ENCODE peak calls at places on chromosomes 5 and 9, in six cellular contexts. B, L, R, Z, T and J are unnamed samples. For H3K4me1, the result is how much of the 10 kb centered on the place peaks cover.

GRCh38 chr5:163821142-163821541 is 315.7 kb downstream of the MAT2B start:
- DNase-seq in B (no peak), L (no peak), R (no peak), Z (no peak), T (no peak), J (no peak)

GRCh38 chr5:1378866-1379659 is 34.2 kb upstream of the CLPTM1L start:
- DNase-seq in B (no peak), L (no peak), R (no peak), Z (no peak), T (no peak), J (no peak)

GRCh38 chr5:170221319-170221718 is 11.5 kb upstream of the C5orf58 start:
- DNase-seq in B (peak), L (no peak), R (no peak), Z (no peak), T (no peak), J (no peak)

GRCh38 chr9:132099741-132100407 is 20.2 kb upstream of the MED27 start:
- DNase-seq in B (no peak), L (no peak), R (no peak), Z (no peak), T (no peak), J (peak)

GRCh38 chr9:95516736-95517558 is at the start of gene PTCH1:
- DNase-seq in B (peak), L (no peak), R (peak), Z (no peak), T (peak), J (peak)

GRCh38 chr5:58188287-58188651 is 271.6 kb downstream of the PLK2 start:
- DNase-seq in B (peak), L (peak), R (peak), Z (no peak), T (no peak), J (peak)

GRCh38 chr9:107243757-107244156 is 39.3 kb upstream of the RAD23B start:
- DNase-seq in B (peak), L (peak), R (peak), Z (no peak), T (no peak), J (peak)

GRCh38 chr5:151126199-151126645 is 31.4 kb downstream of the ANXA6 start:
- DNase-seq in B (peak), L (peak), R (peak), Z (no peak), T (peak), J (peak)

GRCh38 chr5:33793836-33794549 is 97.8 kb downstream of the ADAMTS12 start:
- DNase-seq in B (no peak), L (no peak), R (no peak), Z (no peak), T (no peak), J (no peak)

GRCh38 chr5:74075496-74075895 is 449.5 kb downstream of the ARHGEF28 start:
- DNase-seq in B (no peak), L (no peak), R (no peak), Z (no peak), T (no peak), J (no peak)

GRCh38 chr5:97078958-97079357 is 63.5 kb downstream of the LIX1 start:
- DNase-seq in B (peak), L (no peak), R (peak), Z (no peak), T (no peak), J (peak)

GRCh38 chr9:81814404-81814793 is 113.8 kb upstream of the SPATA31D4 start:
- DNase-seq in B (no peak), L (no peak), R (no peak), Z (no peak), T (no peak), J (no peak)

GRCh38 chr9:105070176-105070575 is 142.2 kb upstream of the ABCA1 start:
- DNase-seq in B (no peak), L (no peak), R (no peak), Z (no peak), T (no peak), J (no peak)

GRCh38 chr9:110769667-110770066 is 101.1 kb downstream of the MUSK start:
- DNase-seq in B (peak), L (no peak), R (peak), Z (no peak), T (no peak), J (no peak)

GRCh38 chr9:107044872-107045271 is 181.9 kb downstream of the ZNF462 start:
- DNase-seq in B (no peak), L (no peak), R (no peak), Z (no peak), T (no peak), J (no peak)

GRCh38 chr9:123081824-123082223 is 48.4 kb downstream of the GPR21 start:
- DNase-seq in B (peak), L (peak), R (peak), Z (no peak), T (no peak), J (peak)

GRCh38 chr5:135691116-135691515 is 112.3 kb upstream of the CXCL14 start:
- DNase-seq in B (no peak), L (no peak), R (no peak), Z (no peak), T (no peak), J (no peak)

GRCh38 chr5:162068412-162068811 is 839 bp downstream of the GABRG2 start:
- DNase-seq in B (no peak), L (no peak), R (peak), Z (no peak), T (no peak), J (peak)

GRCh38 chr9:35675732-35676392 is 2.1 kb downstream of the CA9 start:
- DNase-seq in B (no peak), L (no peak), R (peak), Z (no peak), T (no peak), J (no peak)

GRCh38 chr5:105238561-105238960 is 1676.0 kb upstream of the NUDT12 start:
- DNase-seq in B (peak), L (no peak), R (no peak), Z (no peak), T (no peak), J (no peak)

GRCh38 chr5:383621-384020 is 59.4 kb upstream of the EXOC3 start:
- DNase-seq in B (no peak), L (no peak), R (no peak), Z (no peak), T (no peak), J (no peak)

GRCh38 chr9:122256206-122256605 is 8.4 kb downstream of the RBM18 start:
- DNase-seq in B (no peak), L (no peak), R (no peak), Z (no peak), T (no peak), J (no peak)

GRCh38 chr9:37339945-37340344 is 82.6 kb upstream of the GRHPR start:
- DNase-seq in B (no peak), L (no peak), R (no peak), Z (no peak), T (no peak), J (no peak)

GRCh38 chr5:113519412-113519811 is 5.9 kb downstream of the YTHDC2 start:
- DNase-seq in B (no peak), L (no peak), R (no peak), Z (no peak), T (no peak), J (no peak)

GRCh38 chr5:2266668-2267240 is 384.0 kb upstream of the IRX4 start:
- DNase-seq in B (no peak), L (no peak), R (no peak), Z (no peak), T (no peak), J (no peak)

GRCh38 chr5:157559301-157559700 is 16.3 kb downstream of the ADAM19 start:
- DNase-seq in B (peak), L (no peak), R (peak), Z (no peak), T (no peak), J (peak)

GRCh38 chr9:69898714-69899209 is 78.1 kb downstream of the CFAP95 start:
- DNase-seq in B (peak), L (peak), R (peak), Z (no peak), T (no peak), J (peak)

GRCh38 chr5:45725537-45725936 is 29.4 kb upstream of the HCN1 start:
- DNase-seq in B (no peak), L (no peak), R (no peak), Z (no peak), T (no peak), J (no peak)

GRCh38 chr5:167573274-167574127 is 717.9 kb upstream of the WWC1 start:
- DNase-seq in B (peak), L (no peak), R (peak), Z (no peak), T (no peak), J (peak)

GRCh38 chr5:174735498-174736350 is 11.3 kb downstream of the MSX2 start:
- DNase-seq in B (no peak), L (peak), R (no peak), Z (no peak), T (no peak), J (no peak)

GRCh38 chr5:164578911-164579310 is 1073.5 kb downstream of the MAT2B start:
- DNase-seq in B (no peak), L (no peak), R (no peak), Z (no peak), T (no peak), J (no peak)

GRCh38 chr5:16160706-16161105 is 18.9 kb downstream of the MARCHF11 start:
- DNase-seq in B (peak), L (peak), R (peak), Z (no peak), T (no peak), J (peak)

GRCh38 chr5:129909225-129909624 is 5.0 kb downstream of the CHSY3 start:
- DNase-seq in B (no peak), L (no peak), R (no peak), Z (no peak), T (no peak), J (no peak)

GRCh38 chr9:101398930-101399640 is 434 bp downstream of the ZNF189 start:
- DNase-seq in B (peak), L (no peak), R (peak), Z (peak), T (peak), J (peak)

GRCh38 chr9:101398335-101398929 is at the start of the genes MRPL50 and ZNF189:
- DNase-seq in B (peak), L (peak), R (peak), Z (peak), T (peak), J (peak)

GRCh38 chr9:101397746-101398334 is 578 bp downstream of the MRPL50 start:
- DNase-seq in B (no peak), L (no peak), R (no peak), Z (no peak), T (no peak), J (peak)

GRCh38 chr9:101393135-101393534 is 5.3 kb downstream of the MRPL50 start:
- DNase-seq in B (no peak), L (no peak), R (no peak), Z (no peak), T (no peak), J (no peak)

GRCh38 chr9:101394687-101395086 is 3.7 kb downstream of the MRPL50 start:
- DNase-seq in B (no peak), L (no peak), R (no peak), Z (no peak), T (no peak), J (no peak)
- H3K4me1 ChIP-seq in B (under half), L (under half), R (under half), Z (under half), T (under half), J (under half)

DNA sequence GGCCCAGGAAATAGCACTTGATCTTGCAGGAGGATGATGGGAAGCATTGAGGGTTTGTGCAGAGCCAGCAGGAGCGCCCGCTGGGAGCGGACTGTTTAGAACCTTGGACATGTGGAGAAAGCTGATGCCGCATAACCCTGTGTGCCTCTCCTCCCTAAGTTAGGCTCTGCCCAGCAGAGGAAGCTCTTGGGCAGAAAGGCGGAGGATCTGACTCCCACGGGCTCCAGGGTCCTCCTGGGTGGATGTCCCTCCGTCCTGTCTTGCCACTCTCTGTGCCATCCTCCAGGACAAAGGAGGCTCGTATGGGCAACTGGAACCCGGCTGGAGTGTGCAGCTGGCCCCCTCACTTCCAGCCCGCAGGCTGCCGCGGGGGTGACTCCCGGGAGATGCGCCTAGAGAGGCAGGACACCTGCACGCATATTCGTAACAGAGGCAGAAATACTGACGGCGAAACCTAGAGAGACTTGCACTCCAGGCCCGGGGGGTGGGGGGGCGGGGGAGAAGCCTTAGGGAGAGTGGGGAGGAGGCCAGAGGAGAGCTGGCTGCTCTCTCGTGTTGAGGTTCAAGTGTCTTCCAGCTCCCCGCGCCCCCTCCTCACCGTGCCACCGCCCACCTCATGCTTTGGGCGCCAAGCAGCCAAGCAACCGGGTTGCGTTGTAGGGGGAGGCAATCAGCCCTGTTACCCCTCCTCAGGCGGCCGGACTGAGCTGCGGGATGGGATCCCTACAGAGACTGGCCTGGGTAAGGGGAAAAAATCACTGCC is 5.4 kb upstream of the FOXE1 start:
- DNase-seq in B (no peak), L (no peak), R (no peak), Z (no peak), T (no peak), J (no peak)
- H3K4me3 ChIP-seq in B (no peak), L (no peak), R (peak), Z (no peak), T (no peak), J (no peak)

DNA sequence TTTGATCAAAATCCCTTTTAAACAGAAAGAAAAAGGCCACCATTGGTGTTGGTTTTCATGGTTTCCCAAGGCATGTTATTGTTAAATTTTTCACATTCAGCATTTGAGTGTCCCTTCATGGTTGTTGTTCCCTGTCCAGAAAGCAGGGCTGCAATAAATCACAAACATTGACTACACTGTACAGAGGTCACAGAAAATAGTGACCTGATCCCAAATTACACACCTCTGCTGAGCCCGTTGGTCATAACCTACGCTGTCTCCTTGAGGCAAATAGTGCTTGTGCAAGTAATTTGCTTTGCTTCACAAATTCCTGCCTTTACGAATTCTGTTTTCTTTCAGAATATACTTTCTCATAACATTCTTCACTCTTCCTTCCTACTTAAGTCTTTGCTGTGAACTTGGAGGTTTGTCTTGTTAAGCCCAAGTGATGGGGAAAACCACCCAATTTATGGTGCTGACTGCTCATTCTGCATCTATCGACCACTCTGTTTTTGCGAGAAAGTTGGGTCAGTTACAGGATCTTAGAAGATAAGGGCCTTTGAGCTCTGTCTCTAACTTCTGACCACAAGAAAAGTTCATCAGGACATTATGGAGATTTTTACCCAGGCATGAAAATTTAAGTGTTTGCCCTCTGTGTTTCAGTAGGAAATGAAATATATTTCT is 16.0 kb downstream of the PIK3R1 start:
- DNase-seq in B (no peak), L (no peak), R (no peak), Z (no peak), T (no peak), J (no peak)
- H3K4me1 ChIP-seq in B (under half), L (under half), R (under half), Z (under half), T (half or more), J (under half)

DNA sequence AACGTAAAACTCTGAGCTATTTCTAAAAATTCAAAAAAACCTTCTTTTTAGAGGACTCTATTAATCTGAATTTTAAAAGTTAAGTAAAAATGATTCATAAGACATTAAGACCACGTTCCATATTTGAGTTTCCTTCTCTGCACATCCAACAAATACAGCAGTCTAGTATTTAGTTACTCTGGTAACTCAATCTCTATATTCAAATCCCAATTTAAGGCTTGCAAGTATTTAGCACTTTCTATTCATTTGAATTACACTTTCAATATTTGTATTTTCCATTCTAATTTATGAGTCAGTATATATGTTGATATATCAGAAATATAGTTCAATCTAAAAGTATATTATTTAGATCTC is 17.7 kb downstream of the RFX3 start:
- DNase-seq in B (no peak), L (no peak), R (no peak), Z (no peak), T (no peak), J (no peak)
- H3K4me3 ChIP-seq in B (no peak), L (no peak), R (no peak), Z (peak), T (no peak), J (peak)

GRCh38 chr9:137671196-137671538 is 52.4 kb downstream of the EHMT1 start:
- DNase-seq in B (no peak), L (no peak), R (no peak), Z (no peak), T (no peak), J (no peak)
- H3K4me1 ChIP-seq in B (under half), L (under half), R (under half), Z (under half), T (half or more), J (under half)

GRCh38 chr5:175870820-175871447 is 444 bp upstream of the CPLX2 start:
- DNase-seq in B (no peak), L (no peak), R (no peak), Z (no peak), T (no peak), J (no peak)
- H3K4me3 ChIP-seq in B (no peak), L (no peak), R (no peak), Z (no peak), T (no peak), J (no peak)

GRCh38 chr5:67187318-67187717 is 9.3 kb downstream of the CD180 start:
- DNase-seq in B (no peak), L (no peak), R (no peak), Z (no peak), T (no peak), J (no peak)
- H3K4me1 ChIP-seq in B (under half), L (under half), R (under half), Z (under half), T (half or more), J (under half)